ENCODE peak calls at places on chromosomes 2 and 18, in four cellular contexts. O is NCI-H1092, Q is Panc1, J is fibroblast of villous mesenchyme. G is an unnamed sample.
A peak's percentile ranks its signal among the peaks of the same experiment; 100 is the strongest.

GRCh38 chr18:54772081-54772480 is 56.2 kb upstream of the RAB27B start:
- DNase-seq in J (no peak), Q (no peak), O (no peak), G (no peak)

GRCh38 chr2:182824056-182824758 is 42.2 kb downstream of the FRZB start:
- DNase-seq in J (no peak), O (no peak), Q (no peak), G (no peak)

GRCh38 chr2:166373105-166373504 is 2.6 kb downstream of the SCN9A start:
- DNase-seq in Q (no peak), O (no peak), J (no peak), G (no peak)

GRCh38 chr2:33518929-33519328 is 42.5 kb downstream of the RASGRP3 start:
- DNase-seq in Q (peak; percentile 60), J (peak; percentile 61), O (no peak), G (no peak)

GRCh38 chr2:34029073-34029472 is 430.0 kb upstream of the FAM98A start:
- DNase-seq in O (no peak), J (no peak), Q (no peak), G (no peak)

GRCh38 chr2:43270930-43271615 is 44.7 kb upstream of the ZFP36L2 start:
- DNase-seq in Q (no peak), O (no peak), J (no peak), G (no peak)

GRCh38 chr2:24494415-24494814 is 3.4 kb downstream of the NCOA1 start:
- DNase-seq in J (no peak), Q (no peak), O (no peak), G (no peak)

GRCh38 chr2:149200109-149200520 is 130.3 kb upstream of the LYPD6 start:
- DNase-seq in J (peak; percentile 74), Q (no peak), O (no peak), G (no peak)